ENCODE peak calls at places on chromosome 2, in four cellular contexts. One of them, this sample, is unnamed.

GRCh38 chr2:58535182-58535581 is 294.1 kb upstream of the FANCL start:
- DNase-seq in colonic mucosa: no peak
- DNase-seq in IMR-90: no peak
- DNase-seq in cardiac muscle cell: no peak
- DNase-seq in this sample: no peak

GRCh38 chr2:40511661-40512213 is 59.8 kb upstream of the SLC8A1 start:
- DNase-seq in colonic mucosa: no peak
- DNase-seq in IMR-90: peak
- DNase-seq in cardiac muscle cell: peak
- DNase-seq in this sample: peak

GRCh38 chr2:9782197-9782719 is 61.0 kb upstream of the TAF1B start:
- DNase-seq in colonic mucosa: peak
- DNase-seq in IMR-90: no peak
- DNase-seq in cardiac muscle cell: no peak
- DNase-seq in this sample: no peak

GRCh38 chr2:71360434-71360975 is 28.9 kb downstream of the ZNF638 start:
- DNase-seq in colonic mucosa: no peak
- DNase-seq in IMR-90: no peak
- DNase-seq in cardiac muscle cell: no peak
- DNase-seq in this sample: no peak

GRCh38 chr2:192390401-192390800 is 195.7 kb upstream of the TMEFF2 start:
- DNase-seq in colonic mucosa: no peak
- DNase-seq in IMR-90: no peak
- DNase-seq in cardiac muscle cell: no peak
- DNase-seq in this sample: no peak

GRCh38 chr2:174120346-174120745 is 128.0 kb downstream of the OLA1 start:
- DNase-seq in colonic mucosa: no peak
- DNase-seq in IMR-90: peak
- DNase-seq in cardiac muscle cell: no peak
- DNase-seq in this sample: peak

GRCh38 chr2:43333656-43334144 is 107.3 kb upstream of the ZFP36L2 start:
- DNase-seq in colonic mucosa: peak
- DNase-seq in IMR-90: peak
- DNase-seq in cardiac muscle cell: peak
- DNase-seq in this sample: peak

GRCh38 chr2:143110759-143111428 is 18.3 kb upstream of the ARHGAP15 start:
- DNase-seq in colonic mucosa: peak
- DNase-seq in IMR-90: peak
- DNase-seq in cardiac muscle cell: peak
- DNase-seq in this sample: peak

GRCh38 chr2:181430406-181431199 is 26.6 kb upstream of the ITGA4 start:
- DNase-seq in colonic mucosa: no peak
- DNase-seq in IMR-90: peak
- DNase-seq in cardiac muscle cell: peak
- DNase-seq in this sample: peak

GRCh38 chr2:163652741-163653140 is 83.1 kb downstream of the FIGN start:
- DNase-seq in colonic mucosa: no peak
- DNase-seq in IMR-90: no peak
- DNase-seq in cardiac muscle cell: no peak
- DNase-seq in this sample: no peak

GRCh38 chr2:144834954-144835633 is 315.2 kb upstream of the ZEB2 start:
- DNase-seq in colonic mucosa: no peak
- DNase-seq in IMR-90: peak
- DNase-seq in cardiac muscle cell: peak
- DNase-seq in this sample: peak

GRCh38 chr2:66084948-66085590 is 349.9 kb upstream of the MEIS1 start:
- DNase-seq in colonic mucosa: no peak
- DNase-seq in IMR-90: no peak
- DNase-seq in cardiac muscle cell: no peak
- DNase-seq in this sample: no peak

GRCh38 chr2:224890407-224890806 is 151.9 kb downstream of the DOCK10 start:
- DNase-seq in colonic mucosa: no peak
- DNase-seq in IMR-90: peak
- DNase-seq in cardiac muscle cell: no peak
- DNase-seq in this sample: no peak

GRCh38 chr2:203928849-203929248 is 7.7 kb upstream of the ICOS start:
- DNase-seq in colonic mucosa: no peak
- DNase-seq in IMR-90: peak
- DNase-seq in cardiac muscle cell: peak
- DNase-seq in this sample: peak

GRCh38 chr2:143140864-143141637 is 11.8 kb downstream of the ARHGAP15 start:
- DNase-seq in colonic mucosa: no peak
- DNase-seq in IMR-90: no peak
- DNase-seq in cardiac muscle cell: no peak
- DNase-seq in this sample: no peak

GRCh38 chr2:228763600-228763999 is 507.5 kb downstream of the PID1 start:
- DNase-seq in colonic mucosa: no peak
- DNase-seq in IMR-90: no peak
- DNase-seq in cardiac muscle cell: no peak
- DNase-seq in this sample: no peak

GRCh38 chr2:203804766-203805484 is 62.6 kb upstream of the CTLA4 start:
- DNase-seq in colonic mucosa: no peak
- DNase-seq in IMR-90: peak
- DNase-seq in cardiac muscle cell: peak
- DNase-seq in this sample: peak

DNA sequence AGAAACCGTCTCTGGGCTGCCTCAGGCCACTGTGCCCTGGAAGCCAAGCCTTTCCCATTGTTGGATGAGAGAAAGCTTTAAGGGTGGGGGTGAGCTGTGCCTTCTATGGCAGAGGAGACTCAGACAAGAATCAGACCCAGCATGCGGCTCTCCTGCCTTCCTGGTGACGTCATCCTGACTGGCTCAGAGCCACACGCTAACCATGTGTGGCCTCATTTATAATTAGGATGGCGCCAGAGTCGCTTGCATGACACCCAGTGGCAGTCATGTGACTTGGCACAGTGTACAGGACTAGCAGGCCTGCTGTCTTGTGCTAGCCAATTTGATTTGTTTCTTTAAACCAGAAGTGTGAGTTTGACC is 99.2 kb downstream of the SH3BP4 start:
- DNase-seq in colonic mucosa: peak
- DNase-seq in IMR-90: peak
- DNase-seq in cardiac muscle cell: peak
- DNase-seq in this sample: peak
- H3K27ac ChIP-seq in colonic mucosa: no peak
- H3K27ac ChIP-seq in IMR-90: peak
- H3K27ac ChIP-seq in cardiac muscle cell: peak
- H3K27ac ChIP-seq in this sample: peak

GRCh38 chr2:239813261-239814135 is 211.6 kb downstream of the NDUFA10 start:
- DNase-seq in colonic mucosa: no peak
- DNase-seq in IMR-90: no peak
- DNase-seq in cardiac muscle cell: no peak
- DNase-seq in this sample: no peak
- H3K27ac ChIP-seq in colonic mucosa: peak
- H3K27ac ChIP-seq in IMR-90: no peak
- H3K27ac ChIP-seq in cardiac muscle cell: no peak
- H3K27ac ChIP-seq in this sample: no peak

DNA sequence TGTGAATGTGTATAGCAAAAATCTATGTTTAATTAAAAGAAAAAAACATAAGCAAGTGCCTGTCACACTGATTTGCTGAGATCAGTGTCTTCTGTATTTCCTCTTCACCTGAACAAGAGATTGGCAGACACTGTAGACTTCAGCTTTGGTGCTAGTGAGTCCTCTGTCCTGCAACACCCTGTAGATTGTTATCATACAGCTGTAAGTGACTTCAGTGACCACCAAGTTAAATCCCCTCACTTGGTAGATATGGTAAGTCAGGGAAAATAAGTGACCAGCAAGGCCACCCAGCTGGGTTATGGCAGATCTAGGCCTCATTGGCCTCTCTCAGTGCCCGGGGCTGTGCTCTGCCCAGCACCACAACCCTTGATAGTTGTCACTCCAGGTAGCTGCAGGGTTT is 119.7 kb upstream of the EML6 start:
- DNase-seq in colonic mucosa: no peak
- DNase-seq in IMR-90: no peak
- DNase-seq in cardiac muscle cell: no peak
- DNase-seq in this sample: no peak
- H3K27ac ChIP-seq in colonic mucosa: peak
- H3K27ac ChIP-seq in IMR-90: no peak
- H3K27ac ChIP-seq in cardiac muscle cell: no peak
- H3K27ac ChIP-seq in this sample: no peak

DNA sequence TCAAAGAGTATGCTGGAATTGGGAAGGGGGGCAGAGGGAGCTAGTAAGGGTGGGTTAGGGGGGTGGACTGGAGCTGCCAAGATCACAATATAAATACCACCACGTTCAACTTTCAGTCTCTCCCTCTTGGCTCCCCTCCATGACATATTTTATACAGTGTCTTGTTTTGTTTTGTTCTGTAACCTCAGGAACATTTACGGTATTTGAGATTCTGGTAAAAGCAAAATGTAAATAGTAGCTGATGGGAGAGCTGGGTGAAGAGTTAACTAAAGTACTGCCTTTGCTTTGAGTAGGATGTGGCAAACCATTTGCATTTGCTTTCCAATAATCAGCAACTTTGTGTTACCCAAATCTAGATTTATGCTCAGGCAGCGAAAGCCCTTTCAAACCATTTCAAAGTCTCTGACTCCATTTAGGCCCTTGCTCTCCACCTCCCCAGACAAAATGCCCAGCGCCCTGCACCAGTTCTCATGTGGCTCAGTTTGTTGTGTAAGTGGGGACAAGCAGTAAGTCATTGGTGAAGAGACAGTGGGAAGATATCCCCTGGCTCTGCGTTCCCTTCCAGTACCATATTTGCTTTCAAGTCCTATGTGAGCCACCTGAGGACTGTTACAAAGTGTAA is 17.4 kb downstream of the IRS1 start:
- DNase-seq in colonic mucosa: no peak
- DNase-seq in IMR-90: peak
- DNase-seq in cardiac muscle cell: peak
- DNase-seq in this sample: no peak
- H3K27ac ChIP-seq in colonic mucosa: no peak
- H3K27ac ChIP-seq in IMR-90: peak
- H3K27ac ChIP-seq in cardiac muscle cell: peak
- H3K27ac ChIP-seq in this sample: no peak

DNA sequence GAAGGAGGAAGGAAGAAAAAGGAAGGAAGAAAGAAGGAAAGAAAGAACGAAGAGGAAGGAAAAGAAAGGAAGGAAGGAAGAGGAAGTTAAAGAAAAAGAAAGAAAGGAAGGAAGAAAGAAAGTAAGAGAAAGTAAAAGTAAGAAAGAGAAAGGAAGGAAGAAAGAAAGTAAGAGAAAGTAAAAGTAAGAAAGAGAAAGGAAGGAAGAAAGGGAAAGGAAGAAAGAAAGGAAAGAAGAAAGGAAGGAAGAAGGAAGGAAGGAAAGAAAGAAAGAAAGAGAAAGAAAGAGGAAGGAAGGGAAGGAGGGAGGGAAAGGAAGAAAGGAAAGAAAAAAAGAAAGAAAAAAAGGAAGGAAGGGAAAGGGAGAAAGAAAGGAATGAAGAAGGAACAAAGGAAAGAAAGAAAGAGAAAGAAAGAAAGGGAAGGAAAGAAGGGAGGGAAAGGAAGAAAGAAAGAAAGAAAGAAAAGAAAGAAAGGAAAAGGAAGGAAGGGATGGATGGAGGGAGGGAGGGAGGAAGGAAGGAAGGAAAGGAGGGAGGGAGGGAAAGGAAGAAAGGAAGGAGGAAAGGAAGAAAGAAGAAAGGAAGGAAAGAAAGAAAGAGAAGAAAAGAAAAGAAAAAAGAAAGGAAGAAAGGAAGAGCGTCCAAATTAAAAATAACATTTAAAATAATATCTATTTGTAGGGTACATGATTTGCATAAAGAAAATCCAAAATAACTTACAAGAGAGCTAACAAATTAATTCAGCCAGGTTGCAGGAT is 827.9 kb downstream of the TSN start:
- DNase-seq in colonic mucosa: no peak
- DNase-seq in IMR-90: no peak
- DNase-seq in cardiac muscle cell: no peak
- DNase-seq in this sample: no peak
- H3K27ac ChIP-seq in colonic mucosa: no peak
- H3K27ac ChIP-seq in IMR-90: no peak
- H3K27ac ChIP-seq in cardiac muscle cell: no peak
- H3K27ac ChIP-seq in this sample: no peak

DNA sequence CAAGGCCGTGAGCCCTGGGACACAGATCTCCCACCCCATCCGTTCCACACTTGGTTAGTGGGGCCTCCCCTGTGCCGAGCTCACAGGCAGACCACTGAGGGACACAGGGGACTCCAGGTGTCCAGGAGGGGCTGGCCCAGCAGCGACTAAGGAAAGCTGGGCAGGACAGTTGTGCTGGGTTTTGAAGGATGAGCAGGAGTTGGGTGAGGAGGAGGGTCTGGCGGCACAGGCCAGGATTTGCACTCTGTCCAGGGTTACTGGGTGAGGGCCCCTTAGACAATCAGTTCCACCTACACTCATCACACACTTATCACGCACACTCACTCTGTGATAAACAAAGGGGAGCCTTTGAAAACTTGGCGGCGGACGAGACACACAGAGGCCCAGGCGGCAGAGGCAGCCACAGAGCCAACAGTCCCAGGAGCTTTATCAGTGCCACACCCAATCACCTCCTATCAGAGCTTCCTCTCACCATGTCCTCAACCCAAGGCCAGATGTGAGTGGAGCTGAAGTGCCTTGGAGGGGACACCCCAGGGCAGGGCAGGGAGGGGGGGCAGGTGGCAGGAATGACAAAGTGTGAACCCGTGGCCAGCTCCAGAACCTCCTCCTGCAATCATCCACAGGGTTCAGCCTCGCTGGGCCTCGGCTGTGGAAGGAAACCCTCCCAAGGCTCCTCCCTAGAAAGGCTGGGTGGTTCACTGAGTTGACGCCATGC is 26.6 kb downstream of the BIN1 start:
- DNase-seq in colonic mucosa: peak
- DNase-seq in IMR-90: no peak
- DNase-seq in cardiac muscle cell: no peak
- DNase-seq in this sample: no peak
- H3K27ac ChIP-seq in colonic mucosa: peak
- H3K27ac ChIP-seq in IMR-90: no peak
- H3K27ac ChIP-seq in cardiac muscle cell: no peak
- H3K27ac ChIP-seq in this sample: no peak

DNA sequence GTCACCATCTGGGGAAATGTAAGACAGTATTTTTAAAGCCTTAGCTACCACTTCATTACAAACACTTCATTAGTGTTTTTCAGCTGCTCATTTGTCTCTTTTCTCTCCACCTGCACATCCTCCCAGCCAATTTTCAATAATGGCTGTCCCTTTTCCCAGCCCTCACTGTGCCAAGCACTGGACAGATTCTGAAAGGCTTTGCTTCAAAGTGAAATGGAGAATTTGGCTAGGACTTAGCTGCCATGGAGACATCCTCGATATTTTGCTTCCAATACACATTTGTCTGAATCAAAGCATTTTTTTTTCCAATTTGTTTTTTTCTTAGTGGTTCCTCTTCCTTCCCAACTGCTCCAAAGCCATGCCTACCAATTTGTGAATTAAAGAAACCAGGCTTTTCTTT is 272.4 kb upstream of the NRXN1 start:
- DNase-seq in colonic mucosa: no peak
- DNase-seq in IMR-90: no peak
- DNase-seq in cardiac muscle cell: no peak
- DNase-seq in this sample: no peak
- H3K27ac ChIP-seq in colonic mucosa: no peak
- H3K27ac ChIP-seq in IMR-90: no peak
- H3K27ac ChIP-seq in cardiac muscle cell: no peak
- H3K27ac ChIP-seq in this sample: no peak

DNA sequence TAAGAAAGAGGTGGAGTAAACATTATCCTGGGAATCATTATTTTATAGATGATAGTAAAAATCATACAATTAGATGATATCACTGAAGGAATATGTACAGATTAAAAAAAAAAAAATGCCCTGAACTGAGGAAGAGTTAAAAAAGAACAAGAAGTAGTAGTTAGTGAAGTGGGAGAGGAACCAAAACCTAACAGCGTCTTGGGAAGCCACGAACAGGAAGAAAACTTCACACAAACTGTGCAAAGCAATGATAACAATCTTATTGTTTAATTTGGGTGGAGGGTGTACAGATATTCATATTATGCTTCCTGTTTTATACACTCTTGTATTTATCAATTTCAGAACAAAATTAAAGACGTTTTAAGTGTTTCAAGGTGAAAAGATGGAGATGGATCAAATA is 3.5 kb downstream of the HEATR5B start:
- DNase-seq in colonic mucosa: no peak
- DNase-seq in IMR-90: no peak
- DNase-seq in cardiac muscle cell: no peak
- DNase-seq in this sample: no peak
- H3K27ac ChIP-seq in colonic mucosa: no peak
- H3K27ac ChIP-seq in IMR-90: no peak
- H3K27ac ChIP-seq in cardiac muscle cell: no peak
- H3K27ac ChIP-seq in this sample: no peak

This sample was measured in GM23248.